ENCODE peak calls at places on chromosomes 5 and 9, in six cellular contexts. One of them, this sample, is unnamed.

GRCh38 chr5:9927106-9927505 is 297.0 kb upstream of the TAS2R1 start:
- DNase-seq in IMR-90: peak; percentile 25
- DNase-seq in trophoblast cell: peak; percentile 64
- DNase-seq in neuronal stem cell: peak; percentile 4
- DNase-seq in H9: no peak
- DNase-seq in H1: no peak
- DNase-seq in this sample: peak; percentile 56

GRCh38 chr9:128684065-128684324 is 5.0 kb upstream of the SET start:
- DNase-seq in H9: no peak
- DNase-seq in IMR-90: no peak
- DNase-seq in trophoblast cell: no peak
- DNase-seq in H1: no peak
- DNase-seq in neuronal stem cell: peak; percentile 29
- DNase-seq in this sample: no peak

GRCh38 chr9:121582641-121583040 is 68.8 kb upstream of the DAB2IP start:
- DNase-seq in trophoblast cell: peak; percentile 99
- DNase-seq in H9: no peak
- DNase-seq in neuronal stem cell: no peak
- DNase-seq in H1: no peak
- DNase-seq in IMR-90: no peak
- DNase-seq in this sample: no peak

GRCh38 chr9:128203842-128204551 is 818 bp downstream of the DNM1 start:
- DNase-seq in H9: peak; percentile 61
- DNase-seq in trophoblast cell: no peak
- DNase-seq in H1: no peak
- DNase-seq in IMR-90: peak; percentile 47
- DNase-seq in neuronal stem cell: peak; percentile 48
- DNase-seq in this sample: peak; percentile 58

GRCh38 chr9:14466429-14466818 is 152.5 kb upstream of the NFIB start:
- DNase-seq in IMR-90: no peak
- DNase-seq in H1: no peak
- DNase-seq in neuronal stem cell: no peak
- DNase-seq in H9: peak; percentile 38
- DNase-seq in trophoblast cell: no peak
- DNase-seq in this sample: no peak

GRCh38 chr5:81140942-81141341 is 92.2 kb upstream of the CKMT2 start:
- DNase-seq in H1: no peak
- DNase-seq in H9: no peak
- DNase-seq in trophoblast cell: no peak
- DNase-seq in neuronal stem cell: no peak
- DNase-seq in IMR-90: peak; percentile 80
- DNase-seq in this sample: peak; percentile 26

GRCh38 chr9:134167530-134167931 is 3.2 kb upstream of the RNU6ATAC start:
- DNase-seq in H1: no peak
- DNase-seq in IMR-90: peak; percentile 69
- DNase-seq in neuronal stem cell: no peak
- DNase-seq in H9: no peak
- DNase-seq in trophoblast cell: peak; percentile 19
- DNase-seq in this sample: peak; percentile 77

GRCh38 chr5:10366310-10367297 is 13.1 kb downstream of the MARCHF6 start:
- DNase-seq in H1: no peak
- DNase-seq in H9: no peak
- DNase-seq in trophoblast cell: no peak
- DNase-seq in neuronal stem cell: no peak
- DNase-seq in IMR-90: peak; percentile 54
- DNase-seq in this sample: peak; percentile 27

GRCh38 chr9:933356-933755 is 43.1 kb upstream of the DMRT3 start:
- DNase-seq in IMR-90: no peak
- DNase-seq in neuronal stem cell: no peak
- DNase-seq in H1: no peak
- DNase-seq in trophoblast cell: peak; percentile 87
- DNase-seq in H9: no peak
- DNase-seq in this sample: no peak

GRCh38 chr5:74017112-74017511 is 391.1 kb downstream of the ARHGEF28 start:
- DNase-seq in neuronal stem cell: no peak
- DNase-seq in H9: peak; percentile 50
- DNase-seq in H1: no peak
- DNase-seq in trophoblast cell: peak; percentile 81
- DNase-seq in IMR-90: no peak
- DNase-seq in this sample: peak; percentile 13

GRCh38 chr9:38362912-38363588 is 29.5 kb upstream of the ALDH1B1 start:
- DNase-seq in H9: no peak
- DNase-seq in trophoblast cell: peak; percentile 79
- DNase-seq in neuronal stem cell: peak; percentile 52
- DNase-seq in H1: no peak
- DNase-seq in IMR-90: peak; percentile 85
- DNase-seq in this sample: peak; percentile 74

GRCh38 chr9:84670106-84670800 is 724 bp downstream of the NTRK2 start:
- DNase-seq in H9: peak; percentile 70
- DNase-seq in trophoblast cell: no peak
- DNase-seq in neuronal stem cell: peak; percentile 39
- DNase-seq in H1: no peak
- DNase-seq in IMR-90: no peak
- DNase-seq in this sample: peak; percentile 2

GRCh38 chr9:18979367-18979766 is 53.6 kb downstream of the SAXO1 start:
- DNase-seq in IMR-90: peak; percentile 71
- DNase-seq in trophoblast cell: no peak
- DNase-seq in H9: no peak
- DNase-seq in H1: no peak
- DNase-seq in neuronal stem cell: no peak
- DNase-seq in this sample: peak; percentile 6

GRCh38 chr9:77678136-77678535 is 30.0 kb upstream of the GNA14 start:
- DNase-seq in IMR-90: no peak
- DNase-seq in neuronal stem cell: no peak
- DNase-seq in H9: no peak
- DNase-seq in trophoblast cell: no peak
- DNase-seq in H1: no peak
- DNase-seq in this sample: no peak
- H3K14ac ChIP-seq in IMR-90: no peak overlapping the region
- H3K14ac ChIP-seq in neuronal stem cell: no peak overlapping the region
- H3K14ac ChIP-seq in H9: no peak overlapping the region
- H3K14ac ChIP-seq in trophoblast cell: no peak overlapping the region
- H3K14ac ChIP-seq in H1: no peak overlapping the region
- H3K14ac ChIP-seq in this sample: no peak overlapping the region

DNA sequence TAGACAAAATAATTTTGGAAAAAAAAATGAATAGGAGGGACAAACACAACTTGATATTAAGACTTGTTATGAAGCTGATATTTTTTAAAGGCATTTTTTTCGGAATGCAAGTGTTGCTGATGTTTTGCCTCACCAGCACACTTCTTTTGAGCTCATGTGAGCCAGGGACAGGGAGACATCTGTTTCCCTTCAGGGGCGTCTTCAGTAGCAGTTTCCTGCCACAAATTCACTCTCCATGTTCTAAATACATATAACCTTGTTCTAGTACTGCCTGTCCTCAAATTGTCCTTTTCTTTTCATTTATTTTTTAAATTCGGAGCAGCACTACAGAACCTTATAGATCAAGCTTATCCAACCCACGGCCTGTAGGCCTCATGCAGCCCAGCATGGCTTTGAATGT is 316.0 kb upstream of the PAPPA start:
- DNase-seq in neuronal stem cell: no peak
- DNase-seq in H1: no peak
- DNase-seq in IMR-90: no peak
- DNase-seq in H9: no peak
- DNase-seq in trophoblast cell: no peak
- DNase-seq in this sample: no peak
- H2BK120ac ChIP-seq in neuronal stem cell: no peak overlapping the region
- H2BK120ac ChIP-seq in H1: peak overlapping the region; percentile 78
- H2BK120ac ChIP-seq in IMR-90: no peak overlapping the region
- H2BK120ac ChIP-seq in H9: no peak overlapping the region
- H2BK120ac ChIP-seq in trophoblast cell: no peak overlapping the region
- H2BK120ac ChIP-seq in this sample: no peak overlapping the region

GRCh38 chr5:178086266-178086665 is 27.1 kb upstream of the N4BP3 start:
- DNase-seq in trophoblast cell: peak; percentile 84
- DNase-seq in IMR-90: no peak
- DNase-seq in neuronal stem cell: no peak
- DNase-seq in H9: peak; percentile 65
- DNase-seq in H1: no peak
- DNase-seq in this sample: no peak

GRCh38 chr5:178080618-178081410 is 32.5 kb upstream of the N4BP3 start:
- DNase-seq in H9: no peak
- DNase-seq in H1: no peak
- DNase-seq in IMR-90: no peak
- DNase-seq in neuronal stem cell: no peak
- DNase-seq in trophoblast cell: peak; percentile 99
- DNase-seq in this sample: no peak

GRCh38 chr5:178080056-178080455 is 33.3 kb upstream of the N4BP3 start:
- DNase-seq in IMR-90: no peak
- DNase-seq in trophoblast cell: peak; percentile 96
- DNase-seq in H1: no peak
- DNase-seq in neuronal stem cell: no peak
- DNase-seq in H9: no peak
- DNase-seq in this sample: no peak

GRCh38 chr5:178081571-178082244 is 31.6 kb upstream of the N4BP3 start:
- DNase-seq in trophoblast cell: peak; percentile 88
- DNase-seq in neuronal stem cell: no peak
- DNase-seq in H9: peak; percentile 46
- DNase-seq in IMR-90: no peak
- DNase-seq in H1: no peak
- DNase-seq in this sample: no peak

GRCh38 chr5:178083942-178084341 is 29.4 kb upstream of the N4BP3 start:
- DNase-seq in H1: no peak
- DNase-seq in trophoblast cell: peak; percentile 75
- DNase-seq in H9: no peak
- DNase-seq in IMR-90: no peak
- DNase-seq in neuronal stem cell: no peak
- DNase-seq in this sample: no peak
- H3K14ac ChIP-seq in H1: no peak overlapping the region
- H3K14ac ChIP-seq in trophoblast cell: no peak overlapping the region
- H3K14ac ChIP-seq in H9: no peak overlapping the region
- H3K14ac ChIP-seq in IMR-90: no peak overlapping the region
- H3K14ac ChIP-seq in neuronal stem cell: no peak overlapping the region
- H3K14ac ChIP-seq in this sample: no peak overlapping the region

GRCh38 chr9:131398204-131398603 is 4.3 kb downstream of the PRRC2B start:
- DNase-seq in neuronal stem cell: no peak
- DNase-seq in H1: no peak
- DNase-seq in H9: no peak
- DNase-seq in IMR-90: no peak
- DNase-seq in trophoblast cell: no peak
- DNase-seq in this sample: no peak

GRCh38 chr9:131397100-131397790 is 3.4 kb downstream of the PRRC2B start:
- DNase-seq in neuronal stem cell: no peak
- DNase-seq in IMR-90: peak; percentile 48
- DNase-seq in H1: no peak
- DNase-seq in trophoblast cell: peak; percentile 75
- DNase-seq in H9: peak; percentile 60
- DNase-seq in this sample: peak; percentile 48

GRCh38 chr9:131395745-131396479 is 2.0 kb downstream of the PRRC2B start:
- DNase-seq in IMR-90: no peak
- DNase-seq in neuronal stem cell: no peak
- DNase-seq in H1: no peak
- DNase-seq in H9: no peak
- DNase-seq in trophoblast cell: no peak
- DNase-seq in this sample: no peak

GRCh38 chr9:131395027-131395744 is 1.3 kb downstream of the PRRC2B start:
- DNase-seq in neuronal stem cell: no peak
- DNase-seq in H1: no peak
- DNase-seq in IMR-90: no peak
- DNase-seq in trophoblast cell: no peak
- DNase-seq in H9: peak; percentile 68
- DNase-seq in this sample: peak; percentile 65

GRCh38 chr9:131396626-131397025 is 2.7 kb downstream of the PRRC2B start:
- DNase-seq in H9: no peak
- DNase-seq in H1: no peak
- DNase-seq in IMR-90: no peak
- DNase-seq in neuronal stem cell: no peak
- DNase-seq in trophoblast cell: no peak
- DNase-seq in this sample: no peak
- H2BK120ac ChIP-seq in H9: no peak overlapping the region
- H2BK120ac ChIP-seq in H1: no peak overlapping the region
- H2BK120ac ChIP-seq in IMR-90: no peak overlapping the region
- H2BK120ac ChIP-seq in neuronal stem cell: no peak overlapping the region
- H2BK120ac ChIP-seq in trophoblast cell: no peak overlapping the region
- H2BK120ac ChIP-seq in this sample: no peak overlapping the region

GRCh38 chr5:139657363-139658321 is 9.5 kb downstream of the CXXC5 start:
- DNase-seq in trophoblast cell: peak; percentile 48
- DNase-seq in H9: no peak
- DNase-seq in H1: no peak
- DNase-seq in IMR-90: no peak
- DNase-seq in neuronal stem cell: no peak
- DNase-seq in this sample: peak; percentile 52

GRCh38 chr5:139654875-139655491 is 6.8 kb downstream of the CXXC5 start:
- DNase-seq in H1: no peak
- DNase-seq in H9: no peak
- DNase-seq in trophoblast cell: no peak
- DNase-seq in IMR-90: no peak
- DNase-seq in neuronal stem cell: no peak
- DNase-seq in this sample: peak; percentile 51

GRCh38 chr5:139653616-139654015 is 5.5 kb downstream of the CXXC5 start:
- DNase-seq in IMR-90: no peak
- DNase-seq in neuronal stem cell: no peak
- DNase-seq in H9: no peak
- DNase-seq in trophoblast cell: no peak
- DNase-seq in H1: no peak
- DNase-seq in this sample: no peak

GRCh38 chr5:139654464-139654863 is 6.3 kb downstream of the CXXC5 start:
- DNase-seq in H1: no peak
- DNase-seq in IMR-90: no peak
- DNase-seq in neuronal stem cell: no peak
- DNase-seq in trophoblast cell: no peak
- DNase-seq in H9: no peak
- DNase-seq in this sample: no peak

DNA sequence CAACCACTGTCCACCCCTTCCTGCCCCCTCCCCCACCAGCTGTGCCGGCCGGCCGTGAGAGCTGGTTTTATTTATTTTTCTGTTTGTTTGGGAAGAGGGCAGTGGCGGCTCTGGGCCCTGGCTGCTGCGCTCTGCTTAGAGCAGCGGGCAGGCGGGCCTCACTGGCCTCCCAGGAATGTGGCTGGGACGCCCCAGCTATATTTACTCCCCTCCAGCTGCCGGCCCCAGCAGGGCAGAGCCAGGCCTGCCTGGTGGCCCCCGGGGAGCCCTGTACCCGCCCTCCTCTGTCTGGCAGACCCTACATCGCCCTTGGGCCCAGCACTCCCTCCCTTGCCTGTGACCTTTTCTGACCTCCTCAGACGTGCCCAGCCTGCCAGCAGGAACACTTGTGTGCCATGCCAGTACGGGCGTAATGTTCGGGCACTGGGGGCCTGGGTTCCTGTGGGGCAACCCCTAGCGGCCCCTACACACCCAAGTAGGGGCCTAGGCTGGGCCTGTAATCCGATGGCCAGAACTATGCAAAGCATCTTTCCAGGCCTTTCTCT is 7.7 kb downstream of the CXXC5 start:
- DNase-seq in IMR-90: peak; percentile 69
- DNase-seq in neuronal stem cell: no peak
- DNase-seq in H9: no peak
- DNase-seq in trophoblast cell: no peak
- DNase-seq in H1: no peak
- DNase-seq in this sample: peak; percentile 89
- H3K14ac ChIP-seq in IMR-90: peak overlapping the region; percentile 95
- H3K14ac ChIP-seq in neuronal stem cell: no peak overlapping the region
- H3K14ac ChIP-seq in H9: no peak overlapping the region
- H3K14ac ChIP-seq in trophoblast cell: peak overlapping the region; percentile 36
- H3K14ac ChIP-seq in H1: no peak overlapping the region
- H3K14ac ChIP-seq in this sample: no peak overlapping the region

GRCh38 chr5:180494060-180494509 is at the start of gene CNOT6:
- DNase-seq in neuronal stem cell: peak; percentile 92
- DNase-seq in trophoblast cell: peak; percentile 97
- DNase-seq in H1: peak; percentile 78
- DNase-seq in IMR-90: peak; percentile 93
- DNase-seq in H9: peak; percentile 93
- DNase-seq in this sample: peak; percentile 94
- H2BK120ac ChIP-seq in neuronal stem cell: peak within 1 kb of the TSS; percentile 99
- H2BK120ac ChIP-seq in trophoblast cell: peak within 1 kb of the TSS; percentile 99
- H2BK120ac ChIP-seq in H1: no peak within 1 kb of the TSS
- H2BK120ac ChIP-seq in IMR-90: peak within 1 kb of the TSS; percentile 10
- H2BK120ac ChIP-seq in H9: peak within 1 kb of the TSS; percentile 91
- H2BK120ac ChIP-seq in this sample: peak within 1 kb of the TSS; percentile 91